ENCODE peak calls at places on chromosomes 5 and 9, in five cellular contexts. Y is fibroblast of the aortic adventitia, V is right atrium auricular region, N is hypothalamus, D is ureter. L is an unnamed sample.

GRCh38 chr5:76325326-76325725 is 77.8 kb upstream of the IQGAP2 start:
- DNase-seq in Y (no peak), N (no peak), D (no peak), V (no peak), L (no peak)

GRCh38 chr5:146369691-146370090 is 31.1 kb downstream of the POU4F3 start:
- DNase-seq in N (no peak), D (no peak), Y (peak; percentile 60), V (no peak), L (no peak)

GRCh38 chr9:126719677-126720435 is 85.0 kb upstream of the ZBTB43 start:
- DNase-seq in V (peak; percentile 73), D (peak; percentile 89), Y (no peak), N (peak; percentile 51), L (peak; percentile 86)

GRCh38 chr9:6938447-6938846 is 180.7 kb downstream of the KDM4C start:
- DNase-seq in N (no peak), V (no peak), Y (peak; percentile 94), D (no peak), L (no peak)

GRCh38 chr5:50922942-50923767 is 256.7 kb downstream of the PARP8 start:
- DNase-seq in N (no peak), V (no peak), D (no peak), Y (no peak), L (peak; percentile 29)

GRCh38 chr5:115069087-115069968 is 100.4 kb downstream of the TRIM36 start:
- DNase-seq in N (peak; percentile 16), D (no peak), V (no peak), Y (peak; percentile 57), L (peak; percentile 37)

GRCh38 chr9:85909390-85909789 is 31.6 kb upstream of the NAA35 start:
- DNase-seq in Y (no peak), V (no peak), N (no peak), D (no peak), L (no peak)

GRCh38 chr9:3906437-3907213 is 380.8 kb upstream of the RFX3 start:
- DNase-seq in Y (peak; percentile 89), D (no peak), V (peak; percentile 60), N (no peak), L (no peak)

GRCh38 chr9:70746316-70746715 is 331.9 kb upstream of the KLF9 start:
- DNase-seq in Y (no peak), N (no peak), D (no peak), V (no peak), L (no peak)

GRCh38 chr5:20245432-20245974 is 257.5 kb upstream of the CDH18 start:
- DNase-seq in D (no peak), N (no peak), V (no peak), Y (no peak), L (no peak)

GRCh38 chr5:119072496-119072895 is 1.6 kb downstream of the DMXL1 start:
- DNase-seq in V (no peak), D (no peak), Y (no peak), N (no peak), L (no peak)

GRCh38 chr9:97419315-97419867 is 7.5 kb downstream of the TDRD7 start:
- DNase-seq in V (no peak), Y (peak; percentile 70), D (no peak), N (no peak), L (no peak)

GRCh38 chr9:93116049-93116961 is 17.7 kb downstream of the NINJ1 start:
- DNase-seq in Y (peak; percentile 55), D (peak; percentile 87), N (no peak), V (peak; percentile 91), L (no peak)

GRCh38 chr9:131046581-131047202 is 37.7 kb downstream of the LAMC3 start:
- DNase-seq in V (peak; percentile 71), D (peak; percentile 67), N (peak; percentile 18), Y (peak; percentile 59), L (peak; percentile 96)

GRCh38 chr9:128101690-128102089 is 25.8 kb downstream of the PTGES2 start:
- DNase-seq in V (no peak), N (no peak), D (no peak), Y (no peak), L (no peak)

GRCh38 chr5:16428359-16428758 is 37.2 kb downstream of the ZNF622 start:
- DNase-seq in D (no peak), Y (no peak), V (no peak), N (no peak), L (no peak)

L was measured in H7.